ENCODE peak calls at places on chromosome 19, in six cellular contexts. F is heart left ventricle, H is Peyer's patch, O is astrocyte, N is uterus, S is fibroblast of lung. X is an unnamed sample. For H3K9me3, the result is how much of the 10 kb centered on the place peaks cover.

GRCh38 chr19:18486746-18487145 is 35.1 kb downstream of the ELL start:
- DNase-seq in F (no peak), H (no peak), O (no peak), N (no peak), S (no peak), X (no peak)

GRCh38 chr19:17205237-17206140 is 9.7 kb upstream of the USE1 start:
- DNase-seq in F (peak), H (peak), O (no peak), N (peak), S (peak), X (peak)

GRCh38 chr19:18044825-18045304 is 36.9 kb downstream of the ARRDC2 start:
- DNase-seq in F (peak), H (peak), O (peak), N (peak), S (peak), X (peak)

GRCh38 chr19:17347361-17347760 is 10.0 kb downstream of the GTPBP3 start:
- DNase-seq in F (no peak), H (no peak), O (no peak), N (peak), S (no peak), X (no peak)

GRCh38 chr19:53530622-53531021 is 7.3 kb upstream of the ZNF331 start:
- DNase-seq in F (no peak), H (no peak), O (no peak), N (no peak), S (no peak), X (no peak)

GRCh38 chr19:3068071-3068470 is 5.8 kb upstream of the TLE5 start:
- DNase-seq in F (no peak), H (no peak), O (no peak), N (no peak), S (no peak), X (no peak)

GRCh38 chr19:24159707-24160106 is 72.7 kb downstream of the ZNF254 start:
- DNase-seq in F (no peak), H (no peak), O (peak), N (no peak), S (peak), X (no peak)

GRCh38 chr19:55353803-55354697 is 469 bp downstream of the COX6B2 start:
- DNase-seq in F (peak), H (peak), O (no peak), N (peak), S (peak), X (peak)

GRCh38 chr19:50432221-50432626 is 468 bp upstream of the MYBPC2 start:
- DNase-seq in F (no peak), H (no peak), O (no peak), N (no peak), S (peak), X (no peak)

GRCh38 chr19:49084206-49085019 is 838 bp upstream of the SNRNP70 start:
- DNase-seq in F (no peak), H (no peak), O (no peak), N (no peak), S (no peak), X (no peak)

GRCh38 chr19:8252922-8253589 is 43.9 kb downstream of the CERS4 start:
- DNase-seq in F (peak), H (peak), O (peak), N (peak), S (peak), X (peak)

GRCh38 chr19:42311612-42312160 is 1.4 kb upstream of the TMEM145 start:
- DNase-seq in F (no peak), H (no peak), O (no peak), N (no peak), S (no peak), X (no peak)

GRCh38 chr19:55173717-55174409 is 6.2 kb downstream of the SYT5 start:
- DNase-seq in F (peak), H (peak), O (no peak), N (peak), S (peak), X (peak)

GRCh38 chr19:52946322-52947310 is 16.1 kb downstream of the ZNF816 start:
- DNase-seq in F (peak), H (no peak), O (no peak), N (peak), S (peak), X (no peak)

GRCh38 chr19:29383696-29384095 is 142.1 kb upstream of the VSTM2B start:
- DNase-seq in F (no peak), H (peak), O (no peak), N (no peak), S (no peak), X (no peak)

GRCh38 chr19:41872384-41872774 is 4.7 kb upstream of the CD79A start:
- DNase-seq in F (no peak), H (no peak), O (no peak), N (no peak), S (no peak), X (no peak)

GRCh38 chr19:2149980-2150793 is 1.2 kb downstream of the AP3D1 start:
- DNase-seq in F (no peak), H (peak), O (no peak), N (no peak), S (peak), X (no peak)

GRCh38 chr19:17058236-17058635 is 17.0 kb downstream of the HAUS8 start:
- DNase-seq in F (no peak), H (no peak), O (peak), N (no peak), S (no peak), X (no peak)

GRCh38 chr19:57632987-57633831 is at the start of gene ZNF211:
- DNase-seq in F (peak), H (peak), O (peak), N (peak), S (peak), X (peak)

GRCh38 chr19:27674701-27675100 is 1538.2 kb downstream of the UQCRFS1 start:
- DNase-seq in F (no peak), H (no peak), O (no peak), N (no peak), S (no peak), X (no peak)

GRCh38 chr19:51295382-51296126 is 15.9 kb upstream of the IGLON5 start:
- DNase-seq in F (no peak), H (no peak), O (no peak), N (no peak), S (no peak), X (no peak)

GRCh38 chr19:17862711-17863519 is 3.2 kb downstream of the RPL18A start:
- DNase-seq in F (no peak), H (no peak), O (no peak), N (no peak), S (no peak), X (no peak)

GRCh38 chr19:28880735-28881401 is 332.1 kb downstream of the UQCRFS1 start:
- DNase-seq in F (no peak), H (no peak), O (no peak), N (no peak), S (no peak), X (no peak)

GRCh38 chr19:5193192-5193591 is 147.4 kb downstream of the PTPRS start:
- DNase-seq in F (no peak), H (no peak), O (no peak), N (no peak), S (no peak), X (no peak)

GRCh38 chr19:29098091-29098490 is 114.9 kb downstream of the UQCRFS1 start:
- DNase-seq in F (no peak), H (no peak), O (no peak), N (no peak), S (no peak), X (no peak)

GRCh38 chr19:12159773-12160414 is 3.0 kb upstream of the ZNF136 start:
- DNase-seq in F (no peak), H (no peak), O (no peak), N (no peak), S (no peak), X (no peak)

GRCh38 chr19:12155324-12155723 is 1.2 kb downstream of the ZNF625 start:
- DNase-seq in F (no peak), H (no peak), O (no peak), N (no peak), S (no peak), X (no peak)

GRCh38 chr19:12156254-12157058 is at the start of gene ZNF625:
- DNase-seq in F (peak), H (peak), O (peak), N (peak), S (peak), X (no peak)
- H3K9me3 ChIP-seq in F (under half), H (under half), O (under half), N (under half), S (under half), X (under half)

GRCh38 chr19:47792616-47793015 is 11.7 kb downstream of the TPRX1 start:
- DNase-seq in F (no peak), H (no peak), O (no peak), N (no peak), S (no peak), X (no peak)

GRCh38 chr19:47790398-47790814 is 11.9 kb downstream of the SELENOW start:
- DNase-seq in F (peak), H (peak), O (peak), N (peak), S (peak), X (peak)

GRCh38 chr19:47796785-47797184 is 7.6 kb downstream of the TPRX1 start:
- DNase-seq in F (no peak), H (no peak), O (no peak), N (no peak), S (no peak), X (no peak)

GRCh38 chr19:47797996-47798903 is 6.1 kb downstream of the TPRX1 start:
- DNase-seq in F (no peak), H (no peak), O (no peak), N (no peak), S (no peak), X (no peak)

GRCh38 chr19:47794526-47794925 is 9.8 kb downstream of the TPRX1 start:
- DNase-seq in F (no peak), H (no peak), O (no peak), N (no peak), S (no peak), X (no peak)
- TF ChIP-seq CTCF in F (no peak), H (no peak), O (no peak), N (no peak), S (no peak), X (no peak)

GRCh38 chr19:20367811-20368294 is 197.7 kb downstream of the ZNF737 start:
- DNase-seq in F (no peak), H (no peak), O (no peak), N (no peak), S (no peak), X (no peak)

DNA sequence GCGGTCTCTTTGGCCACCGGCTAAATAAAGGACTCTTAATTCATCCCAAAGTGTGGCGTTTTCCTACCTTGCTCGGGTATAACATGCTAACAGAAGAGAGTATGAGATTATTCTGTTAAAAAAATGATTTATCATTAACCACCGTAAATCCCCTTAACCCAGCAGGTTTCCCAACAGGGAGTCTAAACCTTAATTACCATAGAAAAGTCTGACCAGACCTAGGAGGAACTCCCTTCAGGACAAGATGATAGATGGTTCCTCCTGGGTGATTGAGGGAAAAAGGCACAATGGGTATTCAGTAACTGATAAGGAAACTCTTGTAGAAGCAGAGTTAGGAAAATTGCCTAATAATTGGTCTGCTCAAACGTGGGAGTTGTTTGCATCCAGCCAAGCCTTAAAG is 193.7 kb downstream of the ZNF737 start:
- DNase-seq in F (no peak), H (no peak), O (no peak), N (no peak), S (no peak), X (no peak)
- H3K9me3 ChIP-seq in F (under half), H (under half), O (under half), N (under half), S (under half), X (under half)

DNA sequence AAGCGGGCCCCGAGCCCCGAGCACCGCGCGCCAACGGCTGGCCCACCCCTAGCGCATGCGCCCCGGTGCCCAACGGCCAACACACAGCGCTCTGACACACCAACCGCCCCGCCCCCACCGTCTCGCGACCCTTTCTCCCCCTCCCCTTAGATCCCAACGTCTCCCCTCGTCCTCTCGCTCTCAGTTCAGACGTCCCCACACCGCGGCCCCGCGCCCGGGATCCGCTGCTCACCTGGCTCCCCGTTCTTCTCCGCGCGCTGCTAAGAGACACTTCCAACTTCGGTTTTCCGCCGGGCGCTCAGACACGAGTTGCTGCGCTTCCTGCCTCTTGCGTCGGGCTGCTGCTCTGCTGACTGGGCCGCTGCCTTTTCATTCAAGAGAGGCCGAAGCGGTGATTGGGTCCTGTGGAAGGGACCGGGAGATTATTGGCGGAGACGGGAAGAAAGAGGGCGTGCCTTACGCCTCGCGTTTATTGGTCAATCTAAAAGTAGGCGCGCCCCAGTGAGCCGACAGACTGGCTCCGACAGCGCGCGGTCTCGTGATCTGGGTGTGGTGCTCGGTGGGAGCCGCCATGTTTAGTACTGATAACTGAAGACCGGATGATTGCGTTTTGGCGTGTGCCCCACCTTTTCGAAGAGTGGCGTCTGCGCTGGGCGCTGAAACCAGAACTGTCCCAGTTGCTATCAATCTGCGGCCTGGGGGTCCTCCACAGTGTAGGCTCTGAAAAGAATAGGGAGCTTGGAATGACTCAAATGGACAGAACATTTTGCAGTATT is at the start of gene DDX39A:
- DNase-seq in F (peak), H (peak), O (peak), N (peak), S (peak), X (peak)
- TF ChIP-seq CTCF in F (no peak), H (no peak), O (no peak), N (no peak), S (no peak), X (no peak)

GRCh38 chr19:9566729-9567128 is 17.6 kb downstream of the ZNF121 start:
- DNase-seq in F (no peak), H (no peak), O (no peak), N (no peak), S (no peak), X (no peak)
- H3K9me3 ChIP-seq in F (half or more), H (half or more), O (half or more), N (half or more), S (under half), X (half or more)

GRCh38 chr19:862529-863304 is 3.3 kb downstream of the CFD start:
- DNase-seq in F (peak), H (peak), O (no peak), N (peak), S (peak), X (peak)

GRCh38 chr19:860481-861098 is 1.1 kb downstream of the CFD start:
- DNase-seq in F (peak), H (peak), O (peak), N (no peak), S (peak), X (peak)

GRCh38 chr19:863305-863620 is 3.8 kb downstream of the CFD start:
- DNase-seq in F (no peak), H (no peak), O (no peak), N (no peak), S (no peak), X (no peak)

GRCh38 chr19:861099-861755 is 1.8 kb downstream of the CFD start:
- DNase-seq in F (no peak), H (no peak), O (no peak), N (no peak), S (no peak), X (no peak)

GRCh38 chr19:861756-862528 is 2.5 kb downstream of the CFD start:
- DNase-seq in F (no peak), H (peak), O (no peak), N (no peak), S (no peak), X (peak)
- TF ChIP-seq CTCF in F (no peak), H (no peak), O (no peak), N (no peak), S (no peak), X (no peak)

GRCh38 chr19:21158523-21159135 is 16.8 kb downstream of the ZNF431 start:
- DNase-seq in F (no peak), H (no peak), O (peak), N (no peak), S (peak), X (no peak)
- H3K9me3 ChIP-seq in F (under half), H (under half), O (under half), N (under half), S (under half), X (under half)

GRCh38 chr19:32649751-32650150 is 25.2 kb downstream of the ANKRD27 start:
- DNase-seq in F (peak), H (no peak), O (no peak), N (no peak), S (no peak), X (no peak)

GRCh38 chr19:32652893-32653625 is 21.9 kb downstream of the ANKRD27 start:
- DNase-seq in F (peak), H (peak), O (peak), N (peak), S (peak), X (no peak)

GRCh38 chr19:32650671-32651070 is 24.3 kb downstream of the ANKRD27 start:
- DNase-seq in F (no peak), H (no peak), O (no peak), N (no peak), S (no peak), X (no peak)

GRCh38 chr19:32653626-32653968 is 21.4 kb downstream of the ANKRD27 start:
- DNase-seq in F (no peak), H (peak), O (no peak), N (no peak), S (no peak), X (no peak)

DNA sequence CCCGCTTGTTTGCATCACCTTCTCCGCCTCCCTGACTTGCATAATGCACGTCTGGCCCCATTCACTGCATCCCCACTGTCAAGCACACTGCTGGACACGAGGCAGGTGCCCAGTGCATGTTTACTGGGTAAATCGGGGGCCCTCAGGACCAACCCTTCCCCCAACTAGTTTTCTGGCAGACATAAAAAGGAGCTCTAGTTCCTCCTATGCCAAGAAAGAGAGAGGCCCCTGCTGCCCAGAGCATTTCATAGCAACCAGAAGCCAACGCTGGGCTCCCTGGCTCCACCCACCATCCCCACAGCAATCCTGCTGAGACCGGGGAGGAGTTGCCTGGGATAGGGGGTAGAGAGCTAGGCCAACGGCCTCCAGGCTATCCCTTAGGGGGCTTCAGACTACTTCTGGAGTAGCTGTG is 23.2 kb downstream of the ANKRD27 start:
- DNase-seq in F (peak), H (no peak), O (no peak), N (no peak), S (peak), X (no peak)
- TF ChIP-seq CTCF in F (no peak), H (no peak), O (no peak), N (no peak), S (peak), X (no peak)

DNA sequence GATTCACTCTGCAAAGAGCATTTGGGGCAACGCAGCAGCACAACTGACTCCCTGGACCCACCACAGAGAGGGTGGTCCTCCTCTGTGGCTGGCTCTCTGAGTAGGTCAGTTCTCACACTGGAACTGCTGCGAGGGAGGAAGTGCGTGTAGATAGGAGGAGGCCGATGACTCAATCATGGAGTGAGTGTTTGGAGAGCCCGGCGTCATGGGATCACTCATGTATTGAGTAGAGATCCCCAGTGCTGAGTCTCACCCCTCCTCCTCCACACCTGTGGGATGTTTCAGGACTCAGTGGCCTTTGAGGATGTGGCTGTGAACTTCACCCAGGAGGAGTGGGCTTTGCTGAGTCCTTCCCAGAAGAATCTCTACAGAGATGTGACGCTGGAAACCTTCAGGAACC is 8.9 kb downstream of the ZNF101 start:
- DNase-seq in F (no peak), H (no peak), O (no peak), N (no peak), S (no peak), X (no peak)
- H3K9me3 ChIP-seq in F (half or more), H (under half), O (under half), N (under half), S (under half), X (half or more)

X was measured in CD4-positive, alpha-beta T cell.